ENCODE peak calls at places on chromosomes 1 and 21, in ten cellular contexts. A is foreskin keratinocyte; O is left lung; K is naive thymus-derived CD4-positive, alpha-beta T cell; D is heart left ventricle; H is Panc1; I is K562; V is heart right ventricle; S is GM23338; R is CD8-positive, alpha-beta T cell. Z is an unnamed sample.

GRCh38 chr1:210342986-210343780 is 14.5 kb downstream of the HHAT start:
- ATAC-seq in A (no peak), O (peak), K (peak), D (peak), H (peak), I (no peak), V (no peak), S (no peak), R (peak), Z (peak)

GRCh38 chr1:15455522-15455921 is 1.0 kb upstream of the CELA2A start:
- ATAC-seq in A (no peak), O (peak), K (no peak), D (no peak), H (no peak), I (no peak), V (no peak), S (no peak), R (no peak), Z (no peak)

GRCh38 chr21:30990514-30991304 is 47.6 kb downstream of the KRTAP19-8 start:
- ATAC-seq in A (no peak), O (peak), K (no peak), D (no peak), H (no peak), I (no peak), V (no peak), S (peak), R (no peak), Z (no peak)

GRCh38 chr1:214329456-214330220 is 48.7 kb downstream of the SMYD2 start:
- ATAC-seq in A (peak), O (no peak), K (no peak), D (no peak), H (no peak), I (no peak), V (no peak), S (no peak), R (no peak), Z (no peak)

GRCh38 chr1:205735218-205735617 is 14.8 kb downstream of the NUCKS1 start:
- ATAC-seq in A (no peak), O (no peak), K (no peak), D (no peak), H (no peak), I (no peak), V (no peak), S (no peak), R (no peak), Z (no peak)

GRCh38 chr1:197675475-197676324 is 99.6 kb downstream of the DENND1B start:
- ATAC-seq in A (peak), O (peak), K (no peak), D (peak), H (no peak), I (peak), V (peak), S (no peak), R (no peak), Z (peak)

GRCh38 chr1:11414921-11415538 is 63.9 kb upstream of the DISP3 start:
- ATAC-seq in A (no peak), O (no peak), K (no peak), D (no peak), H (no peak), I (peak), V (no peak), S (no peak), R (no peak), Z (no peak)

GRCh38 chr1:107252271-107252670 is 111.4 kb downstream of the NTNG1 start:
- ATAC-seq in A (no peak), O (no peak), K (no peak), D (no peak), H (no peak), I (no peak), V (no peak), S (no peak), R (no peak), Z (no peak)

GRCh38 chr1:232904566-232904965 is 45.8 kb upstream of the NTPCR start:
- ATAC-seq in A (peak), O (peak), K (no peak), D (no peak), H (no peak), I (peak), V (no peak), S (no peak), R (no peak), Z (no peak)

GRCh38 chr1:58893257-58893869 is 109.5 kb upstream of the JUN start:
- ATAC-seq in A (no peak), O (peak), K (no peak), D (peak), H (peak), I (peak), V (peak), S (no peak), R (no peak), Z (peak)

GRCh38 chr1:51756290-51756689 is 122.2 kb downstream of the NRDC start:
- ATAC-seq in A (no peak), O (no peak), K (no peak), D (no peak), H (no peak), I (no peak), V (no peak), S (no peak), R (no peak), Z (no peak)

GRCh38 chr1:207669469-207670111 is 24.7 kb downstream of the CR1L start:
- ATAC-seq in A (peak), O (no peak), K (no peak), D (no peak), H (no peak), I (no peak), V (no peak), S (peak), R (no peak), Z (no peak)

GRCh38 chr1:214918745-214919144 is 163.8 kb upstream of the KCNK2 start:
- ATAC-seq in A (no peak), O (no peak), K (no peak), D (no peak), H (no peak), I (no peak), V (no peak), S (no peak), R (no peak), Z (no peak)

GRCh38 chr1:212518188-212518951 is 85.7 kb downstream of the NENF start:
- ATAC-seq in A (peak), O (peak), K (no peak), D (peak), H (peak), I (peak), V (peak), S (no peak), R (no peak), Z (peak)

GRCh38 chr21:32209580-32209979 is 69.3 kb downstream of the MIS18A start:
- ATAC-seq in A (no peak), O (no peak), K (no peak), D (no peak), H (no peak), I (no peak), V (no peak), S (no peak), R (no peak), Z (no peak)

GRCh38 chr1:89878256-89878655 is 57.4 kb downstream of the LRRC8D start:
- ATAC-seq in A (no peak), O (no peak), K (no peak), D (no peak), H (no peak), I (peak), V (no peak), S (no peak), R (no peak), Z (no peak)

GRCh38 chr21:28237661-28238060 is 755.0 kb downstream of the LTN1 start:
- ATAC-seq in A (no peak), O (no peak), K (no peak), D (peak), H (no peak), I (no peak), V (peak), S (no peak), R (no peak), Z (peak)

GRCh38 chr1:243268284-243268653 is 12.4 kb downstream of the SDCCAG8 start:
- ATAC-seq in A (peak), O (peak), K (no peak), D (no peak), H (peak), I (no peak), V (no peak), S (no peak), R (no peak), Z (no peak)

GRCh38 chr1:197811769-197812168 is 36.5 kb upstream of the DENND1B start:
- ATAC-seq in A (no peak), O (peak), K (no peak), D (peak), H (no peak), I (no peak), V (no peak), S (no peak), R (no peak), Z (no peak)

GRCh38 chr21:42252778-42253340 is 33.9 kb downstream of the ABCG1 start:
- ATAC-seq in A (no peak), O (no peak), K (no peak), D (no peak), H (no peak), I (no peak), V (no peak), S (no peak), R (no peak), Z (no peak)

GRCh38 chr1:68331117-68331865 is 99.0 kb upstream of the WLS start:
- ATAC-seq in A (peak), O (peak), K (no peak), D (peak), H (peak), I (no peak), V (no peak), S (no peak), R (no peak), Z (no peak)

GRCh38 chr1:6941786-6942185 is 156.5 kb downstream of the CAMTA1 start:
- ATAC-seq in A (no peak), O (no peak), K (no peak), D (no peak), H (no peak), I (no peak), V (no peak), S (no peak), R (no peak), Z (no peak)

GRCh38 chr1:6937048-6937447 is 151.8 kb downstream of the CAMTA1 start:
- ATAC-seq in A (no peak), O (no peak), K (no peak), D (no peak), H (no peak), I (no peak), V (no peak), S (no peak), R (no peak), Z (no peak)

GRCh38 chr1:6935379-6936307 is 150.4 kb downstream of the CAMTA1 start:
- ATAC-seq in A (no peak), O (no peak), K (no peak), D (peak), H (no peak), I (no peak), V (no peak), S (no peak), R (no peak), Z (no peak)

GRCh38 chr1:6930901-6931300 is 145.6 kb downstream of the CAMTA1 start:
- ATAC-seq in A (no peak), O (no peak), K (no peak), D (no peak), H (no peak), I (no peak), V (no peak), S (no peak), R (no peak), Z (no peak)

GRCh38 chr1:6936308-6936675 is 151.0 kb downstream of the CAMTA1 start:
- ATAC-seq in A (no peak), O (no peak), K (no peak), D (no peak), H (no peak), I (no peak), V (no peak), S (no peak), R (no peak), Z (no peak)
- H3K27ac ChIP-seq in A (no peak), O (no peak), K (no peak), D (no peak), H (no peak), I (no peak), V (no peak), S (no peak), R (no peak), Z (no peak)

GRCh38 chr1:115069626-115070308 is 19.5 kb downstream of the TSPAN2 start:
- ATAC-seq in A (peak), O (no peak), K (no peak), D (no peak), H (no peak), I (no peak), V (no peak), S (no peak), R (no peak), Z (no peak)

GRCh38 chr1:115065021-115065420 is 24.3 kb downstream of the TSPAN2 start:
- ATAC-seq in A (no peak), O (no peak), K (no peak), D (no peak), H (no peak), I (no peak), V (no peak), S (no peak), R (no peak), Z (no peak)

GRCh38 chr1:115069186-115069585 is 20.1 kb downstream of the TSPAN2 start:
- ATAC-seq in A (peak), O (peak), K (no peak), D (no peak), H (no peak), I (no peak), V (peak), S (no peak), R (no peak), Z (peak)

GRCh38 chr1:115068780-115069179 is 20.5 kb downstream of the TSPAN2 start:
- ATAC-seq in A (peak), O (peak), K (no peak), D (no peak), H (no peak), I (no peak), V (no peak), S (no peak), R (no peak), Z (no peak)

GRCh38 chr1:115067460-115067859 is 21.8 kb downstream of the TSPAN2 start:
- ATAC-seq in A (peak), O (no peak), K (no peak), D (no peak), H (no peak), I (no peak), V (no peak), S (no peak), R (no peak), Z (peak)
- H3K27ac ChIP-seq in A (no peak), O (no peak), K (no peak), D (no peak), H (no peak), I (no peak), V (no peak), S (no peak), R (no peak), Z (peak)

GRCh38 chr1:24107462-24108225 is 4.3 kb downstream of the MYOM3 start:
- ATAC-seq in A (peak), O (no peak), K (no peak), D (no peak), H (peak), I (no peak), V (no peak), S (no peak), R (no peak), Z (no peak)
- H3K27ac ChIP-seq in A (peak), O (no peak), K (no peak), D (peak), H (peak), I (no peak), V (peak), S (no peak), R (no peak), Z (no peak)

GRCh38 chr1:18882511-18882910 is 19.8 kb downstream of the ALDH4A1 start:
- ATAC-seq in A (no peak), O (no peak), K (no peak), D (peak), H (no peak), I (no peak), V (peak), S (no peak), R (no peak), Z (no peak)

GRCh38 chr1:18879791-18880309 is 20.4 kb upstream of the TAS1R2 start:
- ATAC-seq in A (no peak), O (no peak), K (no peak), D (no peak), H (no peak), I (no peak), V (no peak), S (no peak), R (no peak), Z (no peak)

GRCh38 chr1:18881642-18882431 is 20.5 kb downstream of the ALDH4A1 start:
- ATAC-seq in A (peak), O (no peak), K (no peak), D (no peak), H (no peak), I (no peak), V (no peak), S (no peak), R (no peak), Z (no peak)

GRCh38 chr1:18880585-18880984 is 21.1 kb upstream of the TAS1R2 start:
- ATAC-seq in A (no peak), O (no peak), K (no peak), D (no peak), H (no peak), I (no peak), V (no peak), S (no peak), R (no peak), Z (no peak)

GRCh38 chr1:18881164-18881563 is 21.2 kb downstream of the ALDH4A1 start:
- ATAC-seq in A (no peak), O (no peak), K (no peak), D (no peak), H (no peak), I (no peak), V (no peak), S (no peak), R (no peak), Z (no peak)
- H3K27ac ChIP-seq in A (no peak), O (no peak), K (no peak), D (no peak), H (no peak), I (no peak), V (no peak), S (no peak), R (no peak), Z (no peak)

DNA sequence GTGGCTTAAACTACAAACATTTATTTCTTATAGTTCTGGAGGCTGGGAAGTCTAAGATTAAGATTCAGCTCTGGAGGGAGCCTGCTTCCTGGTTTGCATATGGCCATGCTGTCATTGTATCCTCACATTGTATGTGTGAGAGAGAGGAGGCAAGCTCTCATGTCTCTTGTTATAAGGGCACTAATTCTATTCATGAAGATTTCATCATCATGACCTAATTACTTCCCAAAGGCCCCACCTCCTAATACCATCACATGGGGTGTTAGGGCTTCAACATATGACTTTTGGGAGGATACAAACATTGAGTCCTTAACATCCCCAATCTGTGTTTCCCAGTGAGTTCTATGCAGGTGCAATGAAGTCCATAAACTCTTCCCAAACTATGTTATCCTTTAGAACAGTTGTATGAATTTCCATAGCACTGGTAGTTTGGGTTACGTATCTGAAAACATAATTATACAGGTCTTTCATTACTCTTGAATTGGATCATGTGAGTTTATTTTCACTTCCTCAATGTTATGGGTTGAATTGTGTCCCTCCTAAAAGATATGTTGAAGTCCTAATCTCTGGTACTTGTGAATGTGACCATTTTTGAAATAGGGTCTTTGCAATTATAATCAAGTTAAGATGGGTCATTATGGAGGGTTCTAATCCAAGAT is 124.2 kb downstream of the RUNX1 start:
- ATAC-seq in A (no peak), O (no peak), K (peak), D (no peak), H (no peak), I (no peak), V (no peak), S (no peak), R (no peak), Z (no peak)
- H3K27ac ChIP-seq in A (no peak), O (no peak), K (no peak), D (no peak), H (no peak), I (no peak), V (no peak), S (no peak), R (no peak), Z (no peak)